ENCODE peak calls at places on chromosome 9, in six cellular contexts. D, A, W, B, H and M are unnamed samples.

GRCh38 chr9:82532504-82532903 is 530.4 kb downstream of the RASEF start:
- DNase-seq in B (no peak), W (no peak), D (no peak), H (no peak), A (peak; percentile 13), M (peak; percentile 2)

GRCh38 chr9:136825295-136826187 is 16.7 kb upstream of the AJM1 start:
- DNase-seq in W (no peak), B (no peak), A (no peak), D (no peak), H (no peak), M (no peak)

GRCh38 chr9:77523891-77524290 is 124.2 kb downstream of the GNA14 start:
- DNase-seq in D (no peak), W (peak; percentile 36), A (no peak), B (no peak), H (no peak), M (no peak)

GRCh38 chr9:116786737-116787136 is 99.6 kb downstream of the TRIM32 start:
- DNase-seq in D (no peak), W (no peak), H (no peak), B (no peak), A (no peak), M (no peak)

GRCh38 chr9:133406480-133407307 is 11.1 kb downstream of the REXO4 start:
- DNase-seq in H (no peak), W (peak; percentile 82), A (peak; percentile 52), B (peak; percentile 70), D (peak; percentile 66), M (peak; percentile 77)

GRCh38 chr9:129726322-129727160 is 26.3 kb downstream of the PTGES start:
- DNase-seq in H (no peak), B (peak; percentile 95), A (peak; percentile 30), W (peak; percentile 87), D (peak; percentile 51), M (peak; percentile 68)

GRCh38 chr9:30310711-30311110 is 2073.7 kb upstream of the ACO1 start:
- DNase-seq in B (no peak), A (no peak), W (no peak), H (no peak), D (no peak), M (no peak)

GRCh38 chr9:121252104-121252851 is 15.7 kb upstream of the GSN start:
- DNase-seq in A (no peak), W (no peak), D (no peak), B (no peak), H (no peak), M (peak; percentile 99)

GRCh38 chr9:33105504-33105903 is 29.0 kb upstream of the SMU1 start:
- DNase-seq in B (no peak), W (no peak), H (no peak), D (no peak), A (no peak), M (no peak)

GRCh38 chr9:129006328-129007034 is 21.6 kb downstream of the SH3GLB2 start:
- DNase-seq in H (no peak), B (peak; percentile 83), D (peak; percentile 70), W (peak; percentile 78), A (peak; percentile 67), M (peak; percentile 80)

GRCh38 chr9:120363697-120364096 is 216.3 kb downstream of the CDK5RAP2 start:
- DNase-seq in D (no peak), A (no peak), B (no peak), H (no peak), W (no peak), M (no peak)

GRCh38 chr9:2127486-2127885 is 112.3 kb downstream of the SMARCA2 start:
- DNase-seq in B (no peak), A (no peak), W (no peak), D (no peak), H (no peak), M (no peak)

GRCh38 chr9:93633492-93634221 is 57.3 kb downstream of the PHF2 start:
- DNase-seq in D (no peak), H (no peak), W (no peak), B (no peak), A (no peak), M (no peak)

GRCh38 chr9:97665742-97666141 is 31.4 kb downstream of the XPA start:
- DNase-seq in H (no peak), D (no peak), W (no peak), A (no peak), B (no peak), M (no peak)

GRCh38 chr9:36210722-36211121 is 20.0 kb downstream of the CLTA start:
- DNase-seq in H (no peak), A (no peak), B (no peak), D (no peak), W (no peak), M (no peak)
- TF ChIP-seq MAX in H (no peak), A (no peak), B (no peak), D (no peak), W (no peak), M (no peak)

GRCh38 chr9:126033318-126033717 is 286.1 kb downstream of the PBX3 start:
- DNase-seq in W (no peak), D (no peak), H (no peak), A (no peak), B (no peak), M (no peak)
- TF ChIP-seq MYC in W (no peak), D (no peak), H (no peak), A (no peak), B (no peak), M (no peak)

GRCh38 chr9:16133556-16134227 is 580.8 kb downstream of the CCDC171 start:
- DNase-seq in A (peak; percentile 63), D (peak; percentile 61), W (peak; percentile 79), B (peak; percentile 28), H (no peak), M (peak; percentile 82)
- TF ChIP-seq MAX in A (no peak), D (no peak), W (peak; percentile 74), B (no peak), H (no peak), M (peak; percentile 77)

GRCh38 chr9:16625106-16625505 is 245.4 kb downstream of the BNC2 start:
- DNase-seq in H (no peak), D (peak; percentile 38), W (no peak), A (no peak), B (no peak), M (no peak)
- TF ChIP-seq MYC in H (no peak), D (no peak), W (no peak), A (no peak), B (no peak), M (no peak)

GRCh38 chr9:111163738-111164399 is 125.6 kb upstream of the LPAR1 start:
- DNase-seq in H (no peak), B (no peak), A (no peak), W (no peak), D (no peak), M (peak; percentile 7)
- TF ChIP-seq MAX in H (no peak), B (no peak), A (no peak), W (no peak), D (no peak), M (no peak)

GRCh38 chr9:6234014-6234413 is 18.4 kb downstream of the IL33 start:
- DNase-seq in B (no peak), W (no peak), A (no peak), D (no peak), H (no peak), M (no peak)

GRCh38 chr9:6239694-6240093 is 24.1 kb downstream of the IL33 start:
- DNase-seq in H (no peak), W (no peak), A (no peak), D (no peak), B (no peak), M (no peak)

GRCh38 chr9:6243746-6244145 is 28.1 kb downstream of the IL33 start:
- DNase-seq in A (no peak), B (no peak), D (no peak), H (peak; percentile 48), W (no peak), M (no peak)

GRCh38 chr9:6237267-6237666 is 21.7 kb downstream of the IL33 start:
- DNase-seq in B (no peak), H (no peak), W (no peak), D (no peak), A (no peak), M (no peak)

DNA sequence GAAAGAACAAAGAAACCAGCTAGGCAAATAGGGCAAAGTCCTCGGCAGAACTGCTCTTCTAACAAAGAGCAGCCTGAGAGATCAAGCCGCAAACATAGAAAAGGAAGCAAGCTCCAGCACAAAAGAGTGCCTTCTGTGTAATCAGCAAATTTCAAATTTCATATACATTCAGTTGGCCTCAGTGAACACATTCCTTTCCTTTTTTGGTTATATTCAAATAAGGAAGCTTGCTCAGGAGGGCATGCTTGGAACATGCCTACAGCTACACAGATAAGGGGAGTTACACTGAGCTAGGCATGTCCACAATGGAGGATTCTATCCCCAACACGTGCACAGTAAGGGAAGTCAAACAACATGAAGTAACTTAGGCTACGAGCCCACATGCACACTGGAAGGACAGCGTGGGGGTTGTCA is 23.4 kb downstream of the IL33 start:
- DNase-seq in B (no peak), W (no peak), D (no peak), A (peak; percentile 94), H (no peak), M (no peak)
- TF ChIP-seq MYC in B (no peak), W (no peak), D (no peak), A (peak; percentile 54), H (no peak), M (no peak)

DNA sequence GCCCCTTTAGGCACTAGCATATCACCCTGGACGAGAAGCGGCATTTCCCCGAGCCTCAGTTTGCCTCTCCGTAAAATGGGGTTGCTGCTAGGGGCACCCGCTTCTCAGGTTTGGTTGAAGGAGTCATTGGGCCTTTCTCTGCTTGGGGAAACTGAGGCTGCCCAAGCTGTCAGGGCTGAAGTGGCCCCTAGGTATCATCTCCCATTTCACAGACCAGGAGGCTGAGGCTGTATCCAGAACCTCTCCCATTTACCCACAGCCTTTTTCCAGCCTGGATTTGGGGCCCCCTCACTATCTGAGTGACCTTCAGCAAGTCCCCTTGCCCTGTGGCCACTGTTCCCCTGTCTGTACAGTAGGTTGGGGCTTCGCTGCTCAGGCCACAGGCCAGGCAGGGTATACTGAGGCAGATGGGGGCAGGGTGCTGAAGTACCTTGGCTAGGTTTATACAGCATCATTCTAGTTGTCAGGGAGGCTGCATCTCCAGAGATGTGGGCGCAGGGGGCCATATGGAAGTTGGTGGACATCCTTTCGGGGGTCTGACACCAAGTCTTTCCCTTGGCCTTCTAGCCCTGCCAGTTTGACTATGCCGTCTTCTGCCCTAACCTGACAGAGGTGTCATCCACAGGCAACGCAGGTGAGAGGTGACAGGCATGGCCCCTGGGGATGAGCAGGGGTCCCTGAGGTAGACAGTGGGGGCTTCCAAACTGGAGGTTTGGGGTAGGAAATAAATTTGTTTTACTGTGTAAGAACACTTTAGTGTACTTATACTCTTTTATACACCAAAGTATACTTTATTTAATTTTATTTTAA is 7.9 kb downstream of the FPGS start:
- DNase-seq in B (no peak), H (no peak), A (no peak), D (no peak), W (no peak), M (no peak)
- TF ChIP-seq MAX in B (no peak), H (no peak), A (no peak), D (no peak), W (no peak), M (no peak)

GRCh38 chr9:123375725-123376132 is 19.7 kb downstream of the CRB2 start:
- DNase-seq in A (peak; percentile 37), B (peak; percentile 82), W (no peak), D (no peak), H (no peak), M (peak; percentile 76)
- TF ChIP-seq MYC in A (peak; percentile 28), B (no peak), W (no peak), D (no peak), H (no peak), M (no peak)